ENCODE peak calls at places on chromosomes 11 and 22, in six cellular contexts. One of them, this sample, is unnamed. For H3K36me3, the result is how much of the 10 kb centered on the place peaks cover.

GRCh38 chr11:40166892-40167291 is 1292.6 kb downstream of the LRRC4C start:
- DNase-seq in BJ: no peak
- DNase-seq in ovary: no peak
- DNase-seq in spleen: no peak
- DNase-seq in colonic mucosa: no peak
- DNase-seq in stomach: no peak
- DNase-seq in this sample: no peak

GRCh38 chr22:47210112-47210657 is 447.7 kb downstream of the TBC1D22A start:
- DNase-seq in BJ: no peak
- DNase-seq in ovary: no peak
- DNase-seq in spleen: peak
- DNase-seq in colonic mucosa: peak
- DNase-seq in stomach: peak
- DNase-seq in this sample: no peak

GRCh38 chr22:27327981-27328721 is 473.4 kb downstream of the MN1 start:
- DNase-seq in BJ: no peak
- DNase-seq in spleen: no peak
- DNase-seq in colonic mucosa: no peak
- DNase-seq in ovary: no peak
- DNase-seq in stomach: no peak
- DNase-seq in this sample: no peak

GRCh38 chr11:12441081-12441801 is 63.9 kb downstream of the PARVA start:
- DNase-seq in colonic mucosa: no peak
- DNase-seq in ovary: no peak
- DNase-seq in BJ: no peak
- DNase-seq in spleen: no peak
- DNase-seq in stomach: no peak
- DNase-seq in this sample: no peak

GRCh38 chr11:71442880-71443279 is 5.3 kb downstream of the DHCR7 start:
- DNase-seq in stomach: no peak
- DNase-seq in ovary: no peak
- DNase-seq in BJ: no peak
- DNase-seq in spleen: no peak
- DNase-seq in colonic mucosa: no peak
- DNase-seq in this sample: no peak

GRCh38 chr22:22671506-22671905 is 27.1 kb downstream of the GGTLC2 start:
- DNase-seq in spleen: no peak
- DNase-seq in BJ: no peak
- DNase-seq in stomach: no peak
- DNase-seq in ovary: no peak
- DNase-seq in colonic mucosa: no peak
- DNase-seq in this sample: no peak

GRCh38 chr11:8717876-8718753 is 35.5 kb downstream of the RPL27A start:
- DNase-seq in stomach: peak
- DNase-seq in spleen: no peak
- DNase-seq in colonic mucosa: no peak
- DNase-seq in ovary: peak
- DNase-seq in BJ: peak
- DNase-seq in this sample: no peak

GRCh38 chr22:36977947-36978660 is 41.1 kb downstream of the TST start:
- DNase-seq in stomach: peak
- DNase-seq in BJ: peak
- DNase-seq in ovary: peak
- DNase-seq in colonic mucosa: peak
- DNase-seq in spleen: peak
- DNase-seq in this sample: peak

GRCh38 chr11:100851129-100851528 is 164.0 kb downstream of the ARHGAP42 start:
- DNase-seq in BJ: no peak
- DNase-seq in colonic mucosa: no peak
- DNase-seq in stomach: no peak
- DNase-seq in ovary: no peak
- DNase-seq in spleen: no peak
- DNase-seq in this sample: no peak

GRCh38 chr11:70437111-70437784 is 38.9 kb downstream of the CTTN start:
- DNase-seq in colonic mucosa: no peak
- DNase-seq in stomach: no peak
- DNase-seq in ovary: no peak
- DNase-seq in spleen: no peak
- DNase-seq in BJ: no peak
- DNase-seq in this sample: no peak

GRCh38 chr11:125174686-125175085 is 10.1 kb downstream of the PKNOX2 start:
- DNase-seq in colonic mucosa: no peak
- DNase-seq in spleen: peak
- DNase-seq in BJ: no peak
- DNase-seq in stomach: no peak
- DNase-seq in ovary: no peak
- DNase-seq in this sample: no peak

GRCh38 chr11:14310696-14311095 is 48.3 kb downstream of the RRAS2 start:
- DNase-seq in stomach: no peak
- DNase-seq in ovary: no peak
- DNase-seq in colonic mucosa: no peak
- DNase-seq in spleen: no peak
- DNase-seq in BJ: peak
- DNase-seq in this sample: no peak

GRCh38 chr11:134236834-134237556 is 12.5 kb downstream of the VPS26B start:
- DNase-seq in colonic mucosa: no peak
- DNase-seq in stomach: no peak
- DNase-seq in ovary: no peak
- DNase-seq in BJ: no peak
- DNase-seq in spleen: no peak
- DNase-seq in this sample: no peak

GRCh38 chr11:20368441-20368840 is 4.9 kb downstream of the HTATIP2 start:
- DNase-seq in spleen: no peak
- DNase-seq in ovary: no peak
- DNase-seq in BJ: no peak
- DNase-seq in colonic mucosa: no peak
- DNase-seq in stomach: no peak
- DNase-seq in this sample: no peak

DNA sequence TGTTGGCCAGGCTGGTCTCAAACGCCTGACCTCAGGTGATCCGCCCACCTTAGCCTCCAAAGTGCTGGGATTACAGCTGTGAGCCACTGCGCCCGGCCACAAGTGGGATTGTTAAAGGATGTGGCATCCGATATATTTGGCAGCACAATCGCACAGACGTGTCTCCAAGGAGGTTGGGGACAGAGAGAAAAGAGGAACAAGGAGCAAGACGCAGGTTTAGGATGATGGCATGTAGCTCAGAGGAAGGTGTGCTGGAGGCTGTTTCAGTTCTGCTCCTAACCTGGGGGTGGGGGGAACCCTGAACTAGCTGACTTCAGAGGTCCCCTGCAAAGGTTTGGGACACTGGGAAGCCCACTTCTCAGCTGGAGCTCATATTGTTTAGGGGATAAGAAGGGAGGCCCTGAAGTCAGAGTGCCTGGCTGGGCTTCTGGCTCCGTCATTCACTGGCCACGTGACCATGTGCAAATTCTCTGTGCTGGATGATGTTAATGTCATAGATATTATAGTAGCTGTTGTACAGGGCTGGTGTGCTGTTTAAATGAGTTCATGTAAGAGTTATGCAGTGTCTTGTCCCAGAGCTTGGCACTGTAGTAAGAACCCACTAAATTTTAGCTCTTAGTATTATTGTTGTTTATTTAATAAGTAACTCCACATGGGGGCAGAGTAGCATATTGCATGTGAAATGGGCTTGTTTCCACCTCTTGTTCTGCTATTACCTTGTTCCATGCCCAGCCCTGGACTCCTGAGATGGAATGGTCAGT is 129.7 kb downstream of the ST3GAL4 start:
- DNase-seq in ovary: no peak
- DNase-seq in stomach: no peak
- DNase-seq in spleen: peak
- DNase-seq in colonic mucosa: no peak
- DNase-seq in BJ: no peak
- DNase-seq in this sample: peak
- TF ChIP-seq CTCF in ovary: no peak
- TF ChIP-seq CTCF in stomach: no peak
- TF ChIP-seq CTCF in spleen: no peak
- TF ChIP-seq CTCF in colonic mucosa: no peak
- TF ChIP-seq CTCF in BJ: peak
- TF ChIP-seq CTCF in this sample: no peak

GRCh38 chr11:46631676-46632075 is 14.3 kb downstream of the ATG13 start:
- DNase-seq in ovary: no peak
- DNase-seq in stomach: no peak
- DNase-seq in colonic mucosa: no peak
- DNase-seq in BJ: no peak
- DNase-seq in spleen: no peak
- DNase-seq in this sample: no peak
- H3K36me3 ChIP-seq in ovary: under half
- H3K36me3 ChIP-seq in stomach: half or more
- H3K36me3 ChIP-seq in colonic mucosa: under half
- H3K36me3 ChIP-seq in BJ: under half
- H3K36me3 ChIP-seq in spleen: half or more
- H3K36me3 ChIP-seq in this sample: half or more

DNA sequence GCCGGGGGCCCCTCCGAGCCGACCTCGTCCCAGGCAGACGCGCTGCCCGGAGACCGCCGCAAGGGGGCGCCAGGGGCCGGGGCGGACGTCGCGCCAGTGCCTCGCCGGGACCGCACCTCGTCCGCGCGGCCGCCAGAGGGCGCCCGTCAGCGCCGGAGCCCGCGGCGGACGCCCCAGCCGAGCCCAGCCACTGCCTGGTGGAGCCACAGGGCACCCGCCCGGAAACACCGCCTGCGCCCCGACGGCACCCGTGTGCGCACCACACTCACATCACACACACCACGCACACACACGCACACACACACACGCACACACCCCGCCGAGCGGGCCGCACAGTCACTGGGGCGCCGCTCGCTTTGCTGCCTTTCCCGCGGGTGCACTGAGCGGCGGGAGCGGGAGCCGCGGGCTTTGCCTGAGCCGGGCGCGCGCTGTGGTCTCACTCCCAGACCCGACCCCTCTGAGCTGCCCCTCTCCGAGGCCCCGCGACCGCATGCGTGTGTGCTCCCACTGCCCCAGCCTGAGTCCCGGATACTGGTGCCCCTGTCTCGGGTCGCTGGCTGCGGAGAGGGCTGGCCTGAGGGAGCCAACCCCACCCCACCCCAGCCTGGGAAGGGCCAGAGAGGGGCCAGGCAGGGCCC is 449.3 kb downstream of the OPCML start:
- DNase-seq in BJ: no peak
- DNase-seq in ovary: no peak
- DNase-seq in colonic mucosa: peak
- DNase-seq in spleen: peak
- DNase-seq in stomach: peak
- DNase-seq in this sample: peak
- TF ChIP-seq CTCF in BJ: peak
- TF ChIP-seq CTCF in ovary: no peak
- TF ChIP-seq CTCF in colonic mucosa: peak
- TF ChIP-seq CTCF in spleen: peak
- TF ChIP-seq CTCF in stomach: peak
- TF ChIP-seq CTCF in this sample: peak

GRCh38 chr22:31326877-31327276 is 19.3 kb downstream of the PATZ1 start:
- DNase-seq in ovary: no peak
- DNase-seq in BJ: no peak
- DNase-seq in spleen: no peak
- DNase-seq in colonic mucosa: no peak
- DNase-seq in stomach: no peak
- DNase-seq in this sample: no peak

GRCh38 chr22:31329029-31329428 is 17.1 kb downstream of the PATZ1 start:
- DNase-seq in colonic mucosa: no peak
- DNase-seq in spleen: peak
- DNase-seq in ovary: no peak
- DNase-seq in stomach: no peak
- DNase-seq in BJ: no peak
- DNase-seq in this sample: no peak

GRCh38 chr22:31329453-31330215 is 16.5 kb downstream of the PATZ1 start:
- DNase-seq in ovary: no peak
- DNase-seq in BJ: no peak
- DNase-seq in stomach: no peak
- DNase-seq in spleen: no peak
- DNase-seq in colonic mucosa: no peak
- DNase-seq in this sample: no peak

GRCh38 chr22:31328545-31328960 is 17.6 kb downstream of the PATZ1 start:
- DNase-seq in BJ: no peak
- DNase-seq in ovary: no peak
- DNase-seq in colonic mucosa: no peak
- DNase-seq in spleen: no peak
- DNase-seq in stomach: no peak
- DNase-seq in this sample: no peak

DNA sequence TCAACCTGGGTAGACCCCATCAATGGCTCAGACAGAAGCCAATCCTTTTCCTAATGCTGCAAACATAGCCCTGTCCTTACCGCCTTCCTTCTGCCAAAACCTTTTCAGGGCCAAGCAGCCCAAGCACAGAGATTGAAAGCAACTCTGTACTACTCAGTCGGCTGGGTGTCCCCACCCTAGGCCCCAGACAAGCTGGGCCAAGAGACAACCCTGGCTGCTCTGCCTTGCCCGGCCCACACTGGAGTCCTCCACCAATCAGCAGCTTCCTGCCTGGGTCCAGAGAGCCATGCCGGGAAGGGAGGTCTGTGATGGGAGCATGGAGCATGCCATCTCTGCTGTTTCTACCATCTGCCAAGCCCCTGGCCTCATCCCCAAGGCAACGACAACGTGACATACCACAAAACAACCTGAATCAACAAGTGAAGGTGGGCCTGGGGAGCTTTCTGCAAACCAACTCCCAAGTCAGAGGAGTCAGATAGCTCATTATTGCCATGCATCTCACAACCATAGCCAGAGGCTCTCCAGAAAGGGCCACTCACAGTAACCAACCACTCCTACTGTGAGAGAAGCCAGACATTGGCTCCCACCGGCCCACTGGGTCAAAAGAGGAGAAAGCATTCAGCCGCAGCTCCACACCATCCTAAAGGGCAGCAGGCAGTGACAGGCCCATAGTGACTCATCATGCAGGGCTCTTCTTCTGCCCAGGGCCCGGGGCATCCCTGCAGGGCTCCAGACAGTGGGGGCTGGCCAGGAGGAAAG is 18.2 kb downstream of the PATZ1 start:
- DNase-seq in BJ: no peak
- DNase-seq in colonic mucosa: no peak
- DNase-seq in spleen: no peak
- DNase-seq in stomach: no peak
- DNase-seq in ovary: no peak
- DNase-seq in this sample: no peak
- H3K36me3 ChIP-seq in BJ: under half
- H3K36me3 ChIP-seq in colonic mucosa: under half
- H3K36me3 ChIP-seq in spleen: half or more
- H3K36me3 ChIP-seq in stomach: half or more
- H3K36me3 ChIP-seq in ovary: under half
- H3K36me3 ChIP-seq in this sample: half or more

DNA sequence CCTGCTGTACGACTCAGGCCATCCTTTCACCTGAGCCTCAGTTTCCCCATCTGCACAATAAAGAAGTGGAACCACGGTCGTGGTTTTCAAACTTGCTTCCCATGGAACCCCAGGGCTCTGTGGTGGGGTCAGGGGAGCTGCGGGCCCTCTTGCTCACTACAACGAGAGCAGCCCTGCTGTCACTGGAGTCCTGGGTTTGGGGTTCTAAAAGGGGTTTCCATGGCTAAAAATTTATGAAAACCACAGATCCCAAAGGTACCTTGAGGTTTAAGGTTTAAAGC is 45.4 kb upstream of the CARS1 start:
- DNase-seq in ovary: no peak
- DNase-seq in stomach: no peak
- DNase-seq in colonic mucosa: no peak
- DNase-seq in BJ: no peak
- DNase-seq in spleen: no peak
- DNase-seq in this sample: peak
- TF ChIP-seq CTCF in ovary: no peak
- TF ChIP-seq CTCF in stomach: no peak
- TF ChIP-seq CTCF in colonic mucosa: no peak
- TF ChIP-seq CTCF in BJ: no peak
- TF ChIP-seq CTCF in spleen: no peak
- TF ChIP-seq CTCF in this sample: no peak

GRCh38 chr22:38503021-38503420 is 3.1 kb downstream of the DDX17 start:
- DNase-seq in stomach: no peak
- DNase-seq in BJ: no peak
- DNase-seq in colonic mucosa: no peak
- DNase-seq in ovary: no peak
- DNase-seq in spleen: no peak
- DNase-seq in this sample: no peak
- H3K36me3 ChIP-seq in stomach: half or more
- H3K36me3 ChIP-seq in BJ: under half
- H3K36me3 ChIP-seq in colonic mucosa: under half
- H3K36me3 ChIP-seq in ovary: under half
- H3K36me3 ChIP-seq in spleen: under half
- H3K36me3 ChIP-seq in this sample: half or more